ENCODE peak calls at places on chromosomes 3 and 15, in nine cellular contexts. One of them, this sample, is unnamed.

GRCh38 chr3:129412542-129413198 is 15.8 kb downstream of the EFCAB12 start:
- DNase-seq in LHCN-M2: no peak
- DNase-seq in NCI-H1694 treated with DMSO at 0.1 percent for 48 hours: no peak
- DNase-seq in CD8-positive, alpha-beta memory T cell: no peak
- DNase-seq in stimulated activated CD4-positive, alpha-beta T cell treated with anti-CD3 and anti-CD28 coated beads, Interleukin-1b, Interleukin-23, amount 100 ng/mL, for 1 hour: no peak
- DNase-seq in adipocyte: no peak
- DNase-seq in T47D: no peak
- DNase-seq in globus pallidus: no peak
- DNase-seq in NB4: no peak
- DNase-seq in this sample: peak; percentile 71

GRCh38 chr3:129615751-129616281 is 9.3 kb upstream of the PLXND1 start:
- DNase-seq in adipocyte: no peak
- DNase-seq in T47D: no peak
- DNase-seq in NCI-H1694 treated with DMSO at 0.1 percent for 48 hours: no peak
- DNase-seq in NB4: no peak
- DNase-seq in stimulated activated CD4-positive, alpha-beta T cell treated with anti-CD3 and anti-CD28 coated beads, Interleukin-1b, Interleukin-23, amount 100 ng/mL, for 1 hour: no peak
- DNase-seq in LHCN-M2: no peak
- DNase-seq in CD8-positive, alpha-beta memory T cell: no peak
- DNase-seq in globus pallidus: no peak
- DNase-seq in this sample: no peak

GRCh38 chr3:197520311-197521276 is 35.2 kb downstream of the BDH1 start:
- DNase-seq in adipocyte: peak; percentile 24
- DNase-seq in T47D: no peak
- DNase-seq in LHCN-M2: peak; percentile 92
- DNase-seq in globus pallidus: peak; percentile 50
- DNase-seq in NCI-H1694 treated with DMSO at 0.1 percent for 48 hours: peak; percentile 92
- DNase-seq in stimulated activated CD4-positive, alpha-beta T cell treated with anti-CD3 and anti-CD28 coated beads, Interleukin-1b, Interleukin-23, amount 100 ng/mL, for 1 hour: no peak
- DNase-seq in NB4: no peak
- DNase-seq in CD8-positive, alpha-beta memory T cell: no peak
- DNase-seq in this sample: peak; percentile 73

GRCh38 chr15:42056934-42057743 is 36.3 kb upstream of the PLA2G4E start:
- DNase-seq in LHCN-M2: peak; percentile 47
- DNase-seq in globus pallidus: peak; percentile 54
- DNase-seq in adipocyte: peak; percentile 66
- DNase-seq in stimulated activated CD4-positive, alpha-beta T cell treated with anti-CD3 and anti-CD28 coated beads, Interleukin-1b, Interleukin-23, amount 100 ng/mL, for 1 hour: peak; percentile 12
- DNase-seq in NB4: peak; percentile 86
- DNase-seq in CD8-positive, alpha-beta memory T cell: peak; percentile 36
- DNase-seq in NCI-H1694 treated with DMSO at 0.1 percent for 48 hours: peak; percentile 31
- DNase-seq in T47D: peak; percentile 93
- DNase-seq in this sample: peak; percentile 53

GRCh38 chr3:24042879-24043567 is 97.9 kb downstream of the NR1D2 start:
- DNase-seq in NCI-H1694 treated with DMSO at 0.1 percent for 48 hours: no peak
- DNase-seq in T47D: no peak
- DNase-seq in stimulated activated CD4-positive, alpha-beta T cell treated with anti-CD3 and anti-CD28 coated beads, Interleukin-1b, Interleukin-23, amount 100 ng/mL, for 1 hour: no peak
- DNase-seq in globus pallidus: no peak
- DNase-seq in LHCN-M2: no peak
- DNase-seq in CD8-positive, alpha-beta memory T cell: no peak
- DNase-seq in adipocyte: no peak
- DNase-seq in NB4: no peak
- DNase-seq in this sample: no peak

GRCh38 chr3:128503751-128504532 is 10.9 kb upstream of the GATA2 start:
- DNase-seq in adipocyte: no peak
- DNase-seq in NB4: no peak
- DNase-seq in NCI-H1694 treated with DMSO at 0.1 percent for 48 hours: no peak
- DNase-seq in CD8-positive, alpha-beta memory T cell: no peak
- DNase-seq in stimulated activated CD4-positive, alpha-beta T cell treated with anti-CD3 and anti-CD28 coated beads, Interleukin-1b, Interleukin-23, amount 100 ng/mL, for 1 hour: no peak
- DNase-seq in LHCN-M2: no peak
- DNase-seq in T47D: no peak
- DNase-seq in globus pallidus: no peak
- DNase-seq in this sample: no peak

GRCh38 chr3:24158756-24159155 is 213.7 kb downstream of the NR1D2 start:
- DNase-seq in LHCN-M2: no peak
- DNase-seq in adipocyte: no peak
- DNase-seq in T47D: no peak
- DNase-seq in CD8-positive, alpha-beta memory T cell: no peak
- DNase-seq in NB4: no peak
- DNase-seq in globus pallidus: no peak
- DNase-seq in stimulated activated CD4-positive, alpha-beta T cell treated with anti-CD3 and anti-CD28 coated beads, Interleukin-1b, Interleukin-23, amount 100 ng/mL, for 1 hour: no peak
- DNase-seq in NCI-H1694 treated with DMSO at 0.1 percent for 48 hours: no peak
- DNase-seq in this sample: no peak

GRCh38 chr3:183587337-183587736 is 31.8 kb upstream of the KLHL6 start:
- DNase-seq in NCI-H1694 treated with DMSO at 0.1 percent for 48 hours: no peak
- DNase-seq in globus pallidus: peak; percentile 47
- DNase-seq in T47D: no peak
- DNase-seq in CD8-positive, alpha-beta memory T cell: no peak
- DNase-seq in LHCN-M2: peak; percentile 19
- DNase-seq in NB4: peak; percentile 55
- DNase-seq in adipocyte: peak; percentile 1
- DNase-seq in stimulated activated CD4-positive, alpha-beta T cell treated with anti-CD3 and anti-CD28 coated beads, Interleukin-1b, Interleukin-23, amount 100 ng/mL, for 1 hour: no peak
- DNase-seq in this sample: no peak

GRCh38 chr3:117962750-117963149 is 1071.9 kb downstream of the IGSF11 start:
- DNase-seq in T47D: no peak
- DNase-seq in CD8-positive, alpha-beta memory T cell: no peak
- DNase-seq in adipocyte: peak; percentile 51
- DNase-seq in NCI-H1694 treated with DMSO at 0.1 percent for 48 hours: no peak
- DNase-seq in NB4: no peak
- DNase-seq in stimulated activated CD4-positive, alpha-beta T cell treated with anti-CD3 and anti-CD28 coated beads, Interleukin-1b, Interleukin-23, amount 100 ng/mL, for 1 hour: no peak
- DNase-seq in globus pallidus: no peak
- DNase-seq in LHCN-M2: no peak
- DNase-seq in this sample: peak; percentile 50

GRCh38 chr3:27726240-27726639 is 4.1 kb upstream of the EOMES start:
- DNase-seq in T47D: no peak
- DNase-seq in globus pallidus: no peak
- DNase-seq in CD8-positive, alpha-beta memory T cell: no peak
- DNase-seq in LHCN-M2: no peak
- DNase-seq in NB4: no peak
- DNase-seq in stimulated activated CD4-positive, alpha-beta T cell treated with anti-CD3 and anti-CD28 coated beads, Interleukin-1b, Interleukin-23, amount 100 ng/mL, for 1 hour: no peak
- DNase-seq in adipocyte: no peak
- DNase-seq in NCI-H1694 treated with DMSO at 0.1 percent for 48 hours: no peak
- DNase-seq in this sample: no peak

GRCh38 chr15:98599911-98600685 is 48.2 kb upstream of the IGF1R start:
- DNase-seq in T47D: peak; percentile 42
- DNase-seq in stimulated activated CD4-positive, alpha-beta T cell treated with anti-CD3 and anti-CD28 coated beads, Interleukin-1b, Interleukin-23, amount 100 ng/mL, for 1 hour: no peak
- DNase-seq in adipocyte: peak; percentile 46
- DNase-seq in NCI-H1694 treated with DMSO at 0.1 percent for 48 hours: no peak
- DNase-seq in NB4: no peak
- DNase-seq in CD8-positive, alpha-beta memory T cell: no peak
- DNase-seq in globus pallidus: peak; percentile 20
- DNase-seq in LHCN-M2: no peak
- DNase-seq in this sample: peak; percentile 81

GRCh38 chr3:126343675-126344074 is 13.5 kb downstream of the KLF15 start:
- DNase-seq in globus pallidus: no peak
- DNase-seq in LHCN-M2: no peak
- DNase-seq in stimulated activated CD4-positive, alpha-beta T cell treated with anti-CD3 and anti-CD28 coated beads, Interleukin-1b, Interleukin-23, amount 100 ng/mL, for 1 hour: no peak
- DNase-seq in CD8-positive, alpha-beta memory T cell: no peak
- DNase-seq in T47D: no peak
- DNase-seq in NB4: no peak
- DNase-seq in NCI-H1694 treated with DMSO at 0.1 percent for 48 hours: no peak
- DNase-seq in adipocyte: no peak
- DNase-seq in this sample: no peak

GRCh38 chr15:60351066-60351465 is 46.7 kb downstream of the ANXA2 start:
- DNase-seq in stimulated activated CD4-positive, alpha-beta T cell treated with anti-CD3 and anti-CD28 coated beads, Interleukin-1b, Interleukin-23, amount 100 ng/mL, for 1 hour: no peak
- DNase-seq in NCI-H1694 treated with DMSO at 0.1 percent for 48 hours: peak; percentile 77
- DNase-seq in NB4: no peak
- DNase-seq in T47D: no peak
- DNase-seq in LHCN-M2: peak; percentile 95
- DNase-seq in CD8-positive, alpha-beta memory T cell: no peak
- DNase-seq in globus pallidus: peak; percentile 35
- DNase-seq in adipocyte: no peak
- DNase-seq in this sample: peak; percentile 49

GRCh38 chr3:82085356-82085755 is 323.9 kb upstream of the GBE1 start:
- DNase-seq in T47D: no peak
- DNase-seq in NCI-H1694 treated with DMSO at 0.1 percent for 48 hours: no peak
- DNase-seq in NB4: no peak
- DNase-seq in CD8-positive, alpha-beta memory T cell: no peak
- DNase-seq in globus pallidus: peak; percentile 24
- DNase-seq in LHCN-M2: peak; percentile 6
- DNase-seq in stimulated activated CD4-positive, alpha-beta T cell treated with anti-CD3 and anti-CD28 coated beads, Interleukin-1b, Interleukin-23, amount 100 ng/mL, for 1 hour: no peak
- DNase-seq in adipocyte: no peak
- DNase-seq in this sample: peak; percentile 64

GRCh38 chr15:71496336-71496955 is 313.9 kb upstream of the NR2E3 start:
- DNase-seq in LHCN-M2: peak; percentile 59
- DNase-seq in NB4: no peak
- DNase-seq in T47D: no peak
- DNase-seq in globus pallidus: no peak
- DNase-seq in NCI-H1694 treated with DMSO at 0.1 percent for 48 hours: no peak
- DNase-seq in CD8-positive, alpha-beta memory T cell: no peak
- DNase-seq in adipocyte: no peak
- DNase-seq in stimulated activated CD4-positive, alpha-beta T cell treated with anti-CD3 and anti-CD28 coated beads, Interleukin-1b, Interleukin-23, amount 100 ng/mL, for 1 hour: no peak
- DNase-seq in this sample: peak; percentile 29

GRCh38 chr3:108569336-108569735 is 19.9 kb downstream of the CIP2A start:
- DNase-seq in NCI-H1694 treated with DMSO at 0.1 percent for 48 hours: no peak
- DNase-seq in CD8-positive, alpha-beta memory T cell: no peak
- DNase-seq in LHCN-M2: peak; percentile 38
- DNase-seq in NB4: no peak
- DNase-seq in globus pallidus: no peak
- DNase-seq in stimulated activated CD4-positive, alpha-beta T cell treated with anti-CD3 and anti-CD28 coated beads, Interleukin-1b, Interleukin-23, amount 100 ng/mL, for 1 hour: no peak
- DNase-seq in T47D: no peak
- DNase-seq in adipocyte: no peak
- DNase-seq in this sample: no peak

GRCh38 chr3:14147617-14148016 is 22.8 kb downstream of the TMEM43 start:
- DNase-seq in NCI-H1694 treated with DMSO at 0.1 percent for 48 hours: no peak
- DNase-seq in adipocyte: no peak
- DNase-seq in T47D: no peak
- DNase-seq in LHCN-M2: no peak
- DNase-seq in globus pallidus: no peak
- DNase-seq in stimulated activated CD4-positive, alpha-beta T cell treated with anti-CD3 and anti-CD28 coated beads, Interleukin-1b, Interleukin-23, amount 100 ng/mL, for 1 hour: no peak
- DNase-seq in NB4: no peak
- DNase-seq in CD8-positive, alpha-beta memory T cell: no peak
- DNase-seq in this sample: no peak

GRCh38 chr15:66603301-66604179 is 37.7 kb upstream of the LCTL start:
- DNase-seq in CD8-positive, alpha-beta memory T cell: peak; percentile 47
- DNase-seq in stimulated activated CD4-positive, alpha-beta T cell treated with anti-CD3 and anti-CD28 coated beads, Interleukin-1b, Interleukin-23, amount 100 ng/mL, for 1 hour: peak; percentile 47
- DNase-seq in T47D: peak; percentile 62
- DNase-seq in globus pallidus: peak; percentile 37
- DNase-seq in NB4: peak; percentile 73
- DNase-seq in adipocyte: peak; percentile 85
- DNase-seq in LHCN-M2: peak; percentile 36
- DNase-seq in NCI-H1694 treated with DMSO at 0.1 percent for 48 hours: peak; percentile 9
- DNase-seq in this sample: peak; percentile 47

GRCh38 chr15:84953726-84954125 is 27.9 kb upstream of the PDE8A start:
- DNase-seq in NCI-H1694 treated with DMSO at 0.1 percent for 48 hours: no peak
- DNase-seq in LHCN-M2: no peak
- DNase-seq in CD8-positive, alpha-beta memory T cell: no peak
- DNase-seq in globus pallidus: no peak
- DNase-seq in T47D: no peak
- DNase-seq in stimulated activated CD4-positive, alpha-beta T cell treated with anti-CD3 and anti-CD28 coated beads, Interleukin-1b, Interleukin-23, amount 100 ng/mL, for 1 hour: no peak
- DNase-seq in adipocyte: no peak
- DNase-seq in NB4: no peak
- DNase-seq in this sample: no peak

GRCh38 chr15:88378259-88378658 is 88.9 kb downstream of the MRPL46 start:
- DNase-seq in stimulated activated CD4-positive, alpha-beta T cell treated with anti-CD3 and anti-CD28 coated beads, Interleukin-1b, Interleukin-23, amount 100 ng/mL, for 1 hour: no peak
- DNase-seq in CD8-positive, alpha-beta memory T cell: no peak
- DNase-seq in NCI-H1694 treated with DMSO at 0.1 percent for 48 hours: no peak
- DNase-seq in T47D: no peak
- DNase-seq in LHCN-M2: no peak
- DNase-seq in NB4: no peak
- DNase-seq in globus pallidus: no peak
- DNase-seq in adipocyte: peak; percentile 33
- DNase-seq in this sample: no peak

GRCh38 chr3:168998792-168999191 is 664.7 kb downstream of the MECOM start:
- DNase-seq in adipocyte: no peak
- DNase-seq in globus pallidus: no peak
- DNase-seq in T47D: no peak
- DNase-seq in stimulated activated CD4-positive, alpha-beta T cell treated with anti-CD3 and anti-CD28 coated beads, Interleukin-1b, Interleukin-23, amount 100 ng/mL, for 1 hour: no peak
- DNase-seq in NCI-H1694 treated with DMSO at 0.1 percent for 48 hours: no peak
- DNase-seq in NB4: no peak
- DNase-seq in LHCN-M2: no peak
- DNase-seq in CD8-positive, alpha-beta memory T cell: no peak
- DNase-seq in this sample: no peak

This sample was measured in fibroblast of lung.